ENCODE peak calls at places on chromosomes 11 and 22, in nine cellular contexts. One of them, this sample, is unnamed.

GRCh38 chr11:57779275-57779674 is 17.7 kb downstream of the CTNND1 start:
- DNase-seq in upper lobe of right lung: no peak
- DNase-seq in colonic mucosa: no peak
- DNase-seq in SK-N-SH: no peak
- DNase-seq in heart left ventricle: peak
- DNase-seq in left ventricle myocardium inferior: no peak
- DNase-seq in fibroblast of the aortic adventitia: peak
- DNase-seq in GM13977: no peak
- DNase-seq in stomach: peak
- DNase-seq in this sample: peak

GRCh38 chr11:20374746-20375305 is 11.3 kb downstream of the HTATIP2 start:
- DNase-seq in heart left ventricle: no peak
- DNase-seq in SK-N-SH: no peak
- DNase-seq in fibroblast of the aortic adventitia: no peak
- DNase-seq in left ventricle myocardium inferior: no peak
- DNase-seq in stomach: no peak
- DNase-seq in upper lobe of right lung: no peak
- DNase-seq in GM13977: no peak
- DNase-seq in colonic mucosa: no peak
- DNase-seq in this sample: no peak

GRCh38 chr11:77467993-77468392 is 5.9 kb downstream of the PAK1 start:
- DNase-seq in GM13977: no peak
- DNase-seq in upper lobe of right lung: no peak
- DNase-seq in colonic mucosa: no peak
- DNase-seq in stomach: no peak
- DNase-seq in left ventricle myocardium inferior: no peak
- DNase-seq in SK-N-SH: no peak
- DNase-seq in fibroblast of the aortic adventitia: peak
- DNase-seq in heart left ventricle: no peak
- DNase-seq in this sample: no peak

GRCh38 chr11:117498791-117499190 is 171.1 kb downstream of the CEP164 start:
- DNase-seq in stomach: no peak
- DNase-seq in SK-N-SH: no peak
- DNase-seq in upper lobe of right lung: no peak
- DNase-seq in colonic mucosa: no peak
- DNase-seq in left ventricle myocardium inferior: no peak
- DNase-seq in fibroblast of the aortic adventitia: no peak
- DNase-seq in heart left ventricle: no peak
- DNase-seq in GM13977: no peak
- DNase-seq in this sample: no peak

GRCh38 chr22:20741634-20742581 is 32.0 kb upstream of the SERPIND1 start:
- DNase-seq in colonic mucosa: peak
- DNase-seq in stomach: no peak
- DNase-seq in left ventricle myocardium inferior: no peak
- DNase-seq in fibroblast of the aortic adventitia: peak
- DNase-seq in heart left ventricle: no peak
- DNase-seq in SK-N-SH: peak
- DNase-seq in GM13977: peak
- DNase-seq in upper lobe of right lung: no peak
- DNase-seq in this sample: peak

GRCh38 chr11:9803685-9804413 is 140.0 kb downstream of the SWAP70 start:
- DNase-seq in GM13977: no peak
- DNase-seq in left ventricle myocardium inferior: no peak
- DNase-seq in SK-N-SH: no peak
- DNase-seq in fibroblast of the aortic adventitia: peak
- DNase-seq in stomach: no peak
- DNase-seq in upper lobe of right lung: no peak
- DNase-seq in colonic mucosa: no peak
- DNase-seq in heart left ventricle: no peak
- DNase-seq in this sample: no peak

GRCh38 chr22:49354516-49355205 is 473.0 kb downstream of the BRD1 start:
- DNase-seq in fibroblast of the aortic adventitia: no peak
- DNase-seq in GM13977: no peak
- DNase-seq in colonic mucosa: no peak
- DNase-seq in stomach: peak
- DNase-seq in upper lobe of right lung: peak
- DNase-seq in left ventricle myocardium inferior: no peak
- DNase-seq in SK-N-SH: peak
- DNase-seq in heart left ventricle: no peak
- DNase-seq in this sample: no peak

GRCh38 chr22:19761022-19761499 is 483 bp downstream of the TBX1 start:
- DNase-seq in left ventricle myocardium inferior: no peak
- DNase-seq in heart left ventricle: no peak
- DNase-seq in colonic mucosa: no peak
- DNase-seq in SK-N-SH: peak
- DNase-seq in fibroblast of the aortic adventitia: no peak
- DNase-seq in stomach: no peak
- DNase-seq in upper lobe of right lung: no peak
- DNase-seq in GM13977: peak
- DNase-seq in this sample: peak

GRCh38 chr11:83865636-83866461 is 579.7 kb upstream of the CCDC90B start:
- DNase-seq in GM13977: no peak
- DNase-seq in upper lobe of right lung: no peak
- DNase-seq in fibroblast of the aortic adventitia: peak
- DNase-seq in heart left ventricle: no peak
- DNase-seq in stomach: no peak
- DNase-seq in left ventricle myocardium inferior: no peak
- DNase-seq in colonic mucosa: no peak
- DNase-seq in SK-N-SH: no peak
- DNase-seq in this sample: no peak

GRCh38 chr22:24497879-24498278 is 2.7 kb downstream of the UPB1 start:
- DNase-seq in heart left ventricle: no peak
- DNase-seq in colonic mucosa: no peak
- DNase-seq in SK-N-SH: no peak
- DNase-seq in fibroblast of the aortic adventitia: no peak
- DNase-seq in GM13977: no peak
- DNase-seq in left ventricle myocardium inferior: no peak
- DNase-seq in upper lobe of right lung: no peak
- DNase-seq in stomach: no peak
- DNase-seq in this sample: no peak

GRCh38 chr22:31286360-31287255 is 5.7 kb downstream of the PIK3IP1 start:
- DNase-seq in heart left ventricle: no peak
- DNase-seq in SK-N-SH: no peak
- DNase-seq in stomach: no peak
- DNase-seq in GM13977: peak
- DNase-seq in left ventricle myocardium inferior: no peak
- DNase-seq in fibroblast of the aortic adventitia: no peak
- DNase-seq in colonic mucosa: peak
- DNase-seq in upper lobe of right lung: no peak
- DNase-seq in this sample: no peak

GRCh38 chr11:131504199-131504949 is 134.0 kb downstream of the NTM start:
- DNase-seq in fibroblast of the aortic adventitia: no peak
- DNase-seq in SK-N-SH: peak
- DNase-seq in GM13977: no peak
- DNase-seq in heart left ventricle: no peak
- DNase-seq in left ventricle myocardium inferior: no peak
- DNase-seq in colonic mucosa: no peak
- DNase-seq in stomach: peak
- DNase-seq in upper lobe of right lung: no peak
- DNase-seq in this sample: peak

GRCh38 chr11:34208266-34209135 is 103.1 kb downstream of the NAT10 start:
- DNase-seq in SK-N-SH: no peak
- DNase-seq in colonic mucosa: no peak
- DNase-seq in GM13977: no peak
- DNase-seq in left ventricle myocardium inferior: no peak
- DNase-seq in stomach: no peak
- DNase-seq in heart left ventricle: no peak
- DNase-seq in fibroblast of the aortic adventitia: peak
- DNase-seq in upper lobe of right lung: no peak
- DNase-seq in this sample: no peak

GRCh38 chr11:108906826-108907225 is 242.0 kb downstream of the DDX10 start:
- DNase-seq in heart left ventricle: no peak
- DNase-seq in stomach: no peak
- DNase-seq in left ventricle myocardium inferior: no peak
- DNase-seq in GM13977: no peak
- DNase-seq in colonic mucosa: no peak
- DNase-seq in fibroblast of the aortic adventitia: peak
- DNase-seq in upper lobe of right lung: no peak
- DNase-seq in SK-N-SH: no peak
- DNase-seq in this sample: no peak

DNA sequence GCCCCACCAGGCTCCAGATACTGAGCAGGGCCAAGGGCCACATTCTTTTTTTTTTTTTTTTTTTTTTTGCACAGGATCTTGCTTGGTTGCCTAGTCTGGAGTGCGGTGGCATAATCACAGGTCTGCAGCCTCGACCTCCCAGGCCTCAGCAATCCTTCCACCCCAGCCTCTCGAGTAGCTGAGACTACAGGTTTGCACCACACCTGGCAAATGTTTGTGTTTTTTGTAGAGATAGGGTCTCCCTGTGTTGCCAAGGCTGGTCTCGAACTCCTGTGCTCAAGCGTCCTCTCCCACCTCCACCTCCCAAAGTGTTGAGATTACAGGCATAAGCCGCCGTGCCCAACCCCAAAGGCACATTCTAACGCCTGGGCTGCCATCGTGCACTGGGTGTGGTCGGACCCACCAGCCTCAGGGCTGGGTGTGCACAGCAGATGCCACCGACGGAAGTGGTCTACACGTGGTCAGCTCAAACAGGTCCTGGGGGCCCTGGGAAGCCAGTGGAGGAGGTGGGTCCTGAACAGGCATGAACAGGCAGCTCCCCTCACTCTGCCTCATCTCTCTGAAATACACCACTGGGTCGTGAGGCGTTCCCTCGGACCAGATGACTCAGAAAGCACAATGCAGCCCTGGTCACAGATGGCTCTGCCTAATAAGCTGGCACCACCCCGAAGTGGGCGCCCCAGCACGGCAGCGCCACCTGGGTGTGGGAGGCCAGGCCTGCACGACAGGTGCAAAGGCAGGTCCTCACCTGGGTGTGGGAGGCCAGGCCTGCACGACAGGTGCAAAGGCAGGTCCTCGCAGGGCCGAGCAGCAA is 5.1 kb upstream of the B4GALNT4 start:
- DNase-seq in stomach: peak
- DNase-seq in GM13977: peak
- DNase-seq in colonic mucosa: peak
- DNase-seq in heart left ventricle: no peak
- DNase-seq in left ventricle myocardium inferior: no peak
- DNase-seq in fibroblast of the aortic adventitia: peak
- DNase-seq in upper lobe of right lung: peak
- DNase-seq in SK-N-SH: peak
- DNase-seq in this sample: peak
- TF ChIP-seq CTCF in stomach: peak
- TF ChIP-seq CTCF in GM13977: peak
- TF ChIP-seq CTCF in colonic mucosa: peak
- TF ChIP-seq CTCF in heart left ventricle: no peak
- TF ChIP-seq CTCF in left ventricle myocardium inferior: no peak
- TF ChIP-seq CTCF in fibroblast of the aortic adventitia: peak
- TF ChIP-seq CTCF in upper lobe of right lung: peak
- TF ChIP-seq CTCF in SK-N-SH: peak
- TF ChIP-seq CTCF in this sample: peak

GRCh38 chr22:46825145-46825544 is 62.7 kb downstream of the TBC1D22A start:
- DNase-seq in GM13977: no peak
- DNase-seq in left ventricle myocardium inferior: no peak
- DNase-seq in upper lobe of right lung: no peak
- DNase-seq in fibroblast of the aortic adventitia: peak
- DNase-seq in heart left ventricle: no peak
- DNase-seq in stomach: no peak
- DNase-seq in SK-N-SH: peak
- DNase-seq in colonic mucosa: no peak
- DNase-seq in this sample: no peak

GRCh38 chr22:46828323-46829139 is 66.1 kb downstream of the TBC1D22A start:
- DNase-seq in GM13977: no peak
- DNase-seq in heart left ventricle: no peak
- DNase-seq in colonic mucosa: no peak
- DNase-seq in stomach: no peak
- DNase-seq in left ventricle myocardium inferior: no peak
- DNase-seq in upper lobe of right lung: no peak
- DNase-seq in fibroblast of the aortic adventitia: no peak
- DNase-seq in SK-N-SH: peak
- DNase-seq in this sample: no peak

GRCh38 chr22:46827781-46828180 is 65.3 kb downstream of the TBC1D22A start:
- DNase-seq in stomach: no peak
- DNase-seq in GM13977: no peak
- DNase-seq in fibroblast of the aortic adventitia: no peak
- DNase-seq in SK-N-SH: peak
- DNase-seq in upper lobe of right lung: no peak
- DNase-seq in heart left ventricle: no peak
- DNase-seq in left ventricle myocardium inferior: no peak
- DNase-seq in colonic mucosa: no peak
- DNase-seq in this sample: no peak

GRCh38 chr22:46826438-46826837 is 64.0 kb downstream of the TBC1D22A start:
- DNase-seq in heart left ventricle: no peak
- DNase-seq in left ventricle myocardium inferior: no peak
- DNase-seq in upper lobe of right lung: no peak
- DNase-seq in SK-N-SH: peak
- DNase-seq in colonic mucosa: no peak
- DNase-seq in stomach: no peak
- DNase-seq in GM13977: no peak
- DNase-seq in fibroblast of the aortic adventitia: no peak
- DNase-seq in this sample: no peak

GRCh38 chr22:46827072-46827780 is 64.8 kb downstream of the TBC1D22A start:
- DNase-seq in SK-N-SH: peak
- DNase-seq in fibroblast of the aortic adventitia: no peak
- DNase-seq in left ventricle myocardium inferior: no peak
- DNase-seq in stomach: no peak
- DNase-seq in heart left ventricle: no peak
- DNase-seq in colonic mucosa: no peak
- DNase-seq in upper lobe of right lung: no peak
- DNase-seq in GM13977: no peak
- DNase-seq in this sample: peak
- TF ChIP-seq CTCF in SK-N-SH: no peak
- TF ChIP-seq CTCF in fibroblast of the aortic adventitia: no peak
- TF ChIP-seq CTCF in left ventricle myocardium inferior: no peak
- TF ChIP-seq CTCF in stomach: no peak
- TF ChIP-seq CTCF in heart left ventricle: no peak
- TF ChIP-seq CTCF in colonic mucosa: no peak
- TF ChIP-seq CTCF in upper lobe of right lung: peak
- TF ChIP-seq CTCF in GM13977: no peak
- TF ChIP-seq CTCF in this sample: peak

GRCh38 chr11:66864924-66865697 is 8.2 kb downstream of the LRFN4 start:
- DNase-seq in GM13977: no peak
- DNase-seq in stomach: no peak
- DNase-seq in SK-N-SH: no peak
- DNase-seq in colonic mucosa: no peak
- DNase-seq in upper lobe of right lung: no peak
- DNase-seq in fibroblast of the aortic adventitia: peak
- DNase-seq in left ventricle myocardium inferior: no peak
- DNase-seq in heart left ventricle: no peak
- DNase-seq in this sample: no peak
- TF ChIP-seq CTCF in GM13977: no peak
- TF ChIP-seq CTCF in stomach: no peak
- TF ChIP-seq CTCF in SK-N-SH: no peak
- TF ChIP-seq CTCF in colonic mucosa: no peak
- TF ChIP-seq CTCF in upper lobe of right lung: no peak
- TF ChIP-seq CTCF in fibroblast of the aortic adventitia: peak
- TF ChIP-seq CTCF in left ventricle myocardium inferior: no peak
- TF ChIP-seq CTCF in heart left ventricle: no peak
- TF ChIP-seq CTCF in this sample: no peak

DNA sequence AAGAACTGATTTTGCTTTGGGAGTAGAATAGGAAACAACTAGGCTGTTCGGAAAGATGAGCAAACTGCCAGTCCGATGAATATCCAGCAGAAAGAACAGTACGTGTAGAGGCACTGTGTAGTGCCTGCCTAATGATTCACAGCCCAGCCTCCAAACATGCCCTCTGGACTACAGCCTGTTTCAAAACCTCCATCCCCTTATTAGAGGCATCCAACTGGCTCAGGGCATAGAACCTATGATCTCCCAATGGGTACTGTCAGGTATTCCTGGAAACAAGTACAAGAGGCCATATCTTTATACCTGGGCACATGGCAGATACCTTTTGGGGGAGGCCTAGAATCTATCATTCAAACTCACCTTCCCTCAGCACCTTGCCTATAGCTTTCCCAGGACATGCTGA is 4.9 kb downstream of the RRP8 start:
- DNase-seq in colonic mucosa: no peak
- DNase-seq in upper lobe of right lung: no peak
- DNase-seq in left ventricle myocardium inferior: no peak
- DNase-seq in heart left ventricle: no peak
- DNase-seq in fibroblast of the aortic adventitia: no peak
- DNase-seq in stomach: no peak
- DNase-seq in GM13977: no peak
- DNase-seq in SK-N-SH: no peak
- DNase-seq in this sample: no peak
- TF ChIP-seq CTCF in colonic mucosa: no peak
- TF ChIP-seq CTCF in upper lobe of right lung: no peak
- TF ChIP-seq CTCF in left ventricle myocardium inferior: no peak
- TF ChIP-seq CTCF in heart left ventricle: no peak
- TF ChIP-seq CTCF in fibroblast of the aortic adventitia: no peak
- TF ChIP-seq CTCF in stomach: no peak
- TF ChIP-seq CTCF in GM13977: no peak
- TF ChIP-seq CTCF in SK-N-SH: no peak
- TF ChIP-seq CTCF in this sample: no peak